ENCODE peak calls at places on chromosomes 11 and 22, in nine cellular contexts. K is transverse colon, S is tibial nerve, H is breast epithelium, D is stomach, E is erythroblast, A is adrenal gland, X is endothelial cell of umbilical vein, T is IMR-90. W is an unnamed sample.

GRCh38 chr11:40444151-40444550 is 1015.3 kb downstream of the LRRC4C start:
- DNase-seq in E (no peak), D (no peak), T (no peak), A (no peak), K (no peak), H (no peak), X (no peak), S (no peak), W (no peak)

GRCh38 chr11:110000858-110001257 is 92.3 kb upstream of the ZC3H12C start:
- DNase-seq in H (no peak), S (no peak), E (no peak), T (no peak), A (no peak), X (no peak), D (no peak), K (no peak), W (no peak)

GRCh38 chr22:35043251-35043931 is 22.6 kb upstream of the ISX start:
- DNase-seq in K (peak), S (no peak), X (no peak), A (no peak), E (no peak), H (no peak), D (no peak), T (no peak), W (no peak)

GRCh38 chr11:57340228-57340627 is 2.1 kb downstream of the P2RX3 start:
- DNase-seq in D (no peak), K (no peak), T (no peak), E (peak), S (no peak), A (no peak), H (no peak), X (peak), W (no peak)

GRCh38 chr22:20114506-20115475 is 1.1 kb upstream of the RANBP1 start:
- DNase-seq in T (no peak), X (no peak), H (no peak), D (no peak), K (no peak), S (no peak), A (no peak), E (no peak), W (no peak)

GRCh38 chr11:61752117-61752924 is at the start of gene MYRF:
- DNase-seq in T (peak), E (peak), D (peak), A (no peak), X (peak), S (no peak), H (no peak), K (peak), W (peak)

GRCh38 chr11:47499614-47500013 is 50.7 kb upstream of the RAPSN start:
- DNase-seq in H (no peak), E (no peak), K (no peak), D (no peak), X (no peak), S (no peak), T (no peak), A (no peak), W (no peak)

GRCh38 chr11:62599909-62600308 is 1.8 kb downstream of the MTA2 start:
- DNase-seq in E (peak), A (no peak), D (no peak), K (no peak), S (no peak), T (no peak), X (no peak), H (no peak), W (no peak)

GRCh38 chr11:62120001-62120400 is 3.8 kb upstream of the INCENP start:
- DNase-seq in H (no peak), T (no peak), D (no peak), A (no peak), S (no peak), X (no peak), K (no peak), E (no peak), W (no peak)

GRCh38 chr22:41596776-41597634 is 7.4 kb upstream of the PMM1 start:
- DNase-seq in K (peak), T (peak), E (peak), H (peak), X (peak), A (peak), S (no peak), D (peak), W (peak)

GRCh38 chr11:2860636-2861035 is 24.9 kb downstream of the CDKN1C start:
- DNase-seq in H (no peak), X (no peak), E (no peak), T (peak), D (peak), S (no peak), K (peak), A (no peak), W (peak)

GRCh38 chr22:36386351-36386899 is 1.3 kb downstream of the MYH9 start:
- DNase-seq in S (no peak), E (peak), H (no peak), K (peak), A (peak), T (no peak), D (no peak), X (peak), W (no peak)

GRCh38 chr11:7555067-7555699 is 41.4 kb downstream of the PPFIBP2 start:
- DNase-seq in D (peak), E (no peak), K (peak), T (no peak), H (peak), S (no peak), X (no peak), A (peak), W (no peak)

GRCh38 chr11:44842219-44842618 is 108.5 kb downstream of the TP53I11 start:
- DNase-seq in E (no peak), H (no peak), X (no peak), S (no peak), T (peak), D (no peak), K (no peak), A (no peak), W (no peak)

DNA sequence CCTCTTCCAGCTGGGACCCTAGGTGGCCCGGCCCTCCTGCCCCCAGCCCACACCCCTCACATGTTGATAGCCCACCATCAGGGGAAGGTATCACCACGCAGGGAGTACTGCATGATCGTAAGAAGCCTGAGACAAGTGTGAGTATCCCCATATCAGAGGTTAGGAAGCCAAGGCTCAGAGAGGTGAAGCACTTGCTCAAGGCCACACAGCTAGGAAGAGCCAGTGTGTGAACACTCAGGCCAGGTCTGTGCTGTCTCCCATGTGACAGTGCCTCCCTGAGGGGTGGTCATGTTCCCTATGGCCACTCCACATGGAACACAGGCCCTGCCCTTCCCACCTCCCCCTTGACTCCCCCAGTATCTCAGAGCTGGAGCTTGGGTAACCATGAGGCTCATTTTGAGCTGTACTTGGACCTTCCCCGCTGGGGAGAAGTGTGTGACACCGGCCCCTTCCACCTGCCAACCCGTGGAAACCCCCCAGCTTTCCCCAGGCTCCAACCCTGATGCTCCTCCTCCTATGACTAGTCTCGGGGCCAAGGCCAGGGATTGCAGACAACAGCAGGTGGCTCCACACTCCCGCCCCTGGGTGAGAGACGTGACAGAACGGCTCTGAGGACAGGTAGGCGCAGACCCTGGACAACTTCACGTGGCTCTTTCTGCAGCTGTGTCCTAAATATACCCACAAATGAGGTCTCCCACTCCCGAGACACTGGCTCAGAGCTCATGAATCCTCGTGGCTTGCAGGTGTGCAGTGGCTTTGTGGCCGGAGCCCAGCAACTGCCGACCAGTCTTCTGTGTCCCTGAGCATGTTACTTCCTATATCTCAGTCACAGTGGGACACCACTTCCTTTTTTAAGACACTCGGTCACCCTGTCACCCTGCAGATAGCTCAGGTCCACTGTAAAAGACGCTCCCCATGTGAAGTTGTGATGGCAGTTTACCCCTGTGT is 55.3 kb downstream of the NECTIN1 start:
- DNase-seq in A (peak), E (no peak), K (peak), D (peak), X (no peak), H (no peak), S (no peak), T (no peak), W (no peak)
- TF ChIP-seq POLR2A in A (no peak), E (no peak), K (no peak), D (no peak), X (no peak), H (no peak), S (no peak), T (no peak), W (no peak)

GRCh38 chr11:95242202-95242989 is 11.4 kb upstream of the SESN3 start:
- DNase-seq in X (no peak), S (no peak), K (no peak), H (no peak), E (no peak), T (no peak), D (no peak), A (no peak), W (no peak)
- TF ChIP-seq POLR2A in X (no peak), S (no peak), K (no peak), H (no peak), E (no peak), T (no peak), D (no peak), A (no peak), W (no peak)

GRCh38 chr22:49638001-49638400 is 189.7 kb downstream of the BRD1 start:
- DNase-seq in A (no peak), T (no peak), D (no peak), E (no peak), S (no peak), K (no peak), X (no peak), H (no peak), W (no peak)

GRCh38 chr22:49640366-49641095 is 187.1 kb downstream of the BRD1 start:
- DNase-seq in D (no peak), T (no peak), K (no peak), X (no peak), E (no peak), A (no peak), H (no peak), S (no peak), W (no peak)

GRCh38 chr22:49639956-49640355 is 187.7 kb downstream of the BRD1 start:
- DNase-seq in K (no peak), E (no peak), D (no peak), S (no peak), H (no peak), X (no peak), T (no peak), A (no peak), W (no peak)

GRCh38 chr22:49637255-49637760 is 190.4 kb downstream of the BRD1 start:
- DNase-seq in T (no peak), X (no peak), E (no peak), K (no peak), A (no peak), S (no peak), D (no peak), H (no peak), W (no peak)

DNA sequence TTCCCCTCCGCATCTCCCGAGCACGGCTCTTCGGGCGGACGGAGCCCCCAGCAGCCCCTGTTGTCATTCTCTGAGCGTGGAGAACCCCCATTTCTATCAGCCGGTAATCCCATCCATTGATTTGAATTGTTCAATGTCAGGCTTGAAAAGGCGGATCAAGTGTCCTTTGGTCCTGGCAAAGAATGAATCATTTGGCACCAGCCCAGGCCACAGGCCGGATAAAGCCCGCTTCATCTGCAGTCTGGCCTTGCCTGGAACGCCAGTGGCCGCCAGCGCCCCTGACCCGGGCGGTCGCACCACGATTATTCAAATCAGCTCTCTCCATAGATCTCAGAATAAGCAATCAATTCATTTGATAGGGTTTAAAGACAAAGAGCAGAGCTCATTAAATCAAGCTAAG is 188.9 kb downstream of the BRD1 start:
- DNase-seq in K (no peak), A (peak), T (no peak), H (no peak), X (peak), S (no peak), D (no peak), E (no peak), W (peak)
- TF ChIP-seq POLR2A in K (no peak), A (no peak), T (no peak), H (no peak), X (no peak), S (no peak), D (no peak), E (no peak), W (no peak)

GRCh38 chr11:12989428-12990242 is 19.5 kb upstream of the RASSF10 start:
- DNase-seq in D (no peak), A (no peak), H (no peak), E (peak), T (no peak), K (no peak), S (no peak), X (no peak), W (no peak)
- TF ChIP-seq POLR2A in D (no peak), A (no peak), H (no peak), E (no peak), T (no peak), K (no peak), S (no peak), X (no peak), W (no peak)